ENCODE peak calls at places on chromosomes 11 and 22, in seven cellular contexts. T, L, J, H, R, E and N are unnamed samples. For H3K4me1, the result is how much of the 10 kb centered on the place peaks cover.

GRCh38 chr11:73009972-73010371 is 132.1 kb downstream of the FCHSD2 start:
- DNase-seq in T (no peak), L (no peak), J (no peak), H (no peak), R (no peak), E (no peak), N (no peak)

GRCh38 chr22:43378011-43378704 is 33.7 kb upstream of the MPPED1 start:
- DNase-seq in T (peak), L (no peak), J (peak), H (no peak), R (no peak), E (no peak), N (no peak)

GRCh38 chr11:47204633-47204989 is 10.2 kb upstream of the DDB2 start:
- DNase-seq in T (peak), L (no peak), J (no peak), H (no peak), R (no peak), E (no peak), N (no peak)

GRCh38 chr22:25690798-25691197 is 51.2 kb upstream of the MYO18B start:
- DNase-seq in T (no peak), L (no peak), J (no peak), H (no peak), R (no peak), E (no peak), N (no peak)

GRCh38 chr11:65887026-65887722 is 1.1 kb downstream of the FIBP start:
- DNase-seq in T (no peak), L (no peak), J (no peak), H (peak), R (no peak), E (no peak), N (no peak)

GRCh38 chr11:78040691-78041379 is 17.8 kb upstream of the KCTD14 start:
- DNase-seq in T (no peak), L (no peak), J (no peak), H (no peak), R (no peak), E (no peak), N (peak)

GRCh38 chr11:65964906-65965305 is 3.4 kb downstream of the SART1 start:
- DNase-seq in T (no peak), L (no peak), J (no peak), H (no peak), R (no peak), E (no peak), N (no peak)

GRCh38 chr22:46439111-46439510 is 98.3 kb downstream of the CELSR1 start:
- DNase-seq in T (no peak), L (no peak), J (no peak), H (no peak), R (no peak), E (no peak), N (no peak)

GRCh38 chr11:69249641-69250502 is 44.1 kb upstream of the MYEOV start:
- DNase-seq in T (peak), L (no peak), J (no peak), H (no peak), R (no peak), E (no peak), N (no peak)

GRCh38 chr11:17298302-17298701 is 21.8 kb downstream of the NUCB2 start:
- DNase-seq in T (peak), L (no peak), J (no peak), H (no peak), R (no peak), E (no peak), N (peak)

GRCh38 chr11:18590573-18590972 is 2.0 kb upstream of the UEVLD start:
- DNase-seq in T (no peak), L (no peak), J (no peak), H (no peak), R (no peak), E (no peak), N (no peak)

DNA sequence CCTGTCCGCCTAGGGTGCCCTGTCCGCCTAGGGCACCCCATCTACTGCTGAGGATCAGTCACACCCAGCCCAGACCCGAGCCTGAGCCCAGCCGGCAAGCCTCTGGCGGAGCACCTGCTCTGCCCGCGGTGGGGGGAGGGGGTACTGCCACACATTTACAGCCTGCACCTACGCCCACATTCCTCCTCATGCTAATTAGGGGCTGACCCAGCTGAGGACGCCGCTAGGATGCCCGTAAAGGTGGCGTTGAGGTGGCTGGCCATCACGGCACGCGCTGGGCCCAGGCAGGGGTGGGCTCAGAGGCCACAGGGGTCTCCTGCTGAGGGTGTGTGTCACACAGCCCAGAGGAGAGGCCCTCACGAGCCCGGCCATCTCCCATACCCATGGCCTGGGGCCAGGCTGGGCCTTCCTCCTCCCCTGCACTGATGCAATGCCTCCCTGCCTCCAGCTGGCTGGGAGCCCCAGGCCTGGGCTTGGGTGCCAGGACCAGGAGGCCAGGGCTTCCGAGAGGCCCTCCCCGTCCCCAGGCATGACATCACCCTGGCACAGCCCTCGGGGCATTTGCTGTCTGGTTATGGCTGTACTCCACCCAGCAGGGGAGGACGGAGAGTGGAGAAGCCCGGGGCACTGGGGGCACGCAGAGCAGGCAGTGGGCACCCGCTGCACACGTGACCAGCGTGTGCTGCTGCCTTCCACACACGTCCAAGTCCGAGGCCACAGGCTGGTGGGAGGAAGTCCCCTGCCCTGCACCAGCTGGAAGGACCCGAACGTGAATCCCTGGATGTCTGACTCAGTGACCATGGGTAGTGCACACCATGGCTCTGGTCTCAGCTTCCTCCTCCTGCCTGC is 12.7 kb downstream of the DUSP8 start:
- DNase-seq in T (peak), L (peak), J (peak), H (peak), R (peak), E (no peak), N (no peak)
- H3K4me3 ChIP-seq in T (no peak), L (no peak), J (peak), H (peak), R (peak), E (no peak), N (no peak)

DNA sequence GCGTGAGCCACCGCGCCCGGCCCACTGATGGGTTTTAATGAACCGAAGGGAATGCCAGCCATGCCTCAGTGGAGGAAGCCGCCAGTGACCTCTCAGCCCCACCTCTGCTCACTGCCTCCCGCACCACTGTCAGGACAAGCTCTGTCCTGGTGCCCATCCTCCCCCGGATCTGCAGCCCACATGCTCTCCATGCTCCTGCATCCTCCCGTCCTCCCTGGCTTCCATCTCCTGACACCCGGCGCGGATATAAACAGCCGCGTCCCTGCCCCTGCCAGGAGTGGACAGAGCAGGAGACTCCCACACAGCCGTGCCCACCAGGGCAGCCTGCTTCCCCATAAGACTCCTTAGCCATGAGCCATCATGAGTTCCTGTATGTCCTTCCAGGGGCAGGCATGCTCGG is 26.9 kb downstream of the MACROD1 start:
- DNase-seq in T (no peak), L (peak), J (no peak), H (peak), R (no peak), E (no peak), N (no peak)
- H3K27ac ChIP-seq in T (no peak), L (no peak), J (no peak), H (no peak), R (no peak), E (no peak), N (no peak)

GRCh38 chr11:64001552-64002427 is 15.6 kb downstream of the OTUB1 start:
- DNase-seq in T (no peak), L (no peak), J (no peak), H (no peak), R (peak), E (no peak), N (no peak)
- H3K4me1 ChIP-seq in T (under half), L (under half), J (under half), H (under half), R (half or more), E (under half), N (under half)

GRCh38 chr11:94597896-94598295 is 30.7 kb downstream of the PIWIL4 start:
- DNase-seq in T (peak), L (no peak), J (no peak), H (no peak), R (no peak), E (no peak), N (no peak)
- H3K4me3 ChIP-seq in T (no peak), L (no peak), J (no peak), H (no peak), R (no peak), E (no peak), N (no peak)

GRCh38 chr11:71284525-71285092 is 32.2 kb upstream of the SHANK2 start:
- DNase-seq in T (no peak), L (no peak), J (no peak), H (no peak), R (no peak), E (no peak), N (no peak)
- H3K27ac ChIP-seq in T (no peak), L (no peak), J (peak), H (no peak), R (no peak), E (no peak), N (no peak)